ENCODE peak calls at places on chromosomes 11 and 22, in six cellular contexts. A is stimulated activated CD8-positive, alpha-beta memory T cell treated with anti-CD3 and anti-CD28 coated beads, Interleukin-15, amount 100 ng/mL, for 4 hours; U is NCI-H2029 treated with DMSO at 0.1 percent for 48 hours; S is Calu3; Z is neuronal stem cell; T is NCI-H460. D is an unnamed sample.

GRCh38 chr22:43516996-43517635 is 105.3 kb downstream of the MPPED1 start:
- DNase-seq in S (no peak), T (no peak), A (no peak), Z (no peak), U (no peak), D (no peak)

GRCh38 chr22:22761963-22762772 is 117.8 kb downstream of the GGTLC2 start:
- DNase-seq in Z (no peak), A (no peak), U (no peak), S (no peak), T (no peak), D (no peak)

GRCh38 chr11:104997288-104997687 is 25.7 kb downstream of the CASP5 start:
- DNase-seq in A (no peak), T (peak; percentile 54), U (no peak), Z (no peak), S (no peak), D (no peak)

GRCh38 chr11:1791912-1792311 is 28.2 kb upstream of the CTSD start:
- DNase-seq in T (no peak), A (no peak), U (no peak), Z (no peak), S (no peak), D (no peak)

GRCh38 chr11:122697636-122698167 is 42.2 kb downstream of the UBASH3B start:
- DNase-seq in Z (no peak), A (no peak), T (peak; percentile 8), S (no peak), U (no peak), D (no peak)

GRCh38 chr11:61983419-61983818 is 16.0 kb upstream of the FTH1 start:
- DNase-seq in Z (no peak), A (no peak), T (no peak), S (no peak), U (no peak), D (no peak)

GRCh38 chr22:27537481-27537891 is 264.1 kb downstream of the MN1 start:
- DNase-seq in U (no peak), S (no peak), T (no peak), A (no peak), Z (no peak), D (no peak)

GRCh38 chr11:73662445-73663157 is 16.2 kb downstream of the PLEKHB1 start:
- DNase-seq in Z (no peak), U (no peak), S (no peak), T (no peak), A (no peak), D (no peak)

GRCh38 chr11:119107538-119108150 is 500 bp downstream of the C2CD2L start:
- DNase-seq in T (no peak), U (no peak), S (no peak), A (no peak), Z (no peak), D (no peak)

GRCh38 chr11:131914299-131914902 is 544.0 kb downstream of the NTM start:
- DNase-seq in A (no peak), U (no peak), S (no peak), T (no peak), Z (no peak), D (no peak)

GRCh38 chr11:63768232-63769043 is at the start of gene ZFTA:
- DNase-seq in T (peak; percentile 24), A (peak; percentile 7), U (no peak), S (peak; percentile 74), Z (peak; percentile 72), D (no peak)

GRCh38 chr22:19879248-19879575 is 24.5 kb upstream of the GNB1L start:
- DNase-seq in U (no peak), T (no peak), Z (no peak), A (no peak), S (no peak), D (no peak)

GRCh38 chr11:111443032-111443431 is 64.0 kb upstream of the POU2AF1 start:
- DNase-seq in U (no peak), A (no peak), T (no peak), Z (no peak), S (no peak), D (no peak)

GRCh38 chr11:86938900-86939880 is 16.0 kb downstream of the FZD4 start:
- DNase-seq in Z (peak; percentile 44), A (no peak), S (no peak), U (peak; percentile 75), T (peak; percentile 48), D (no peak)

GRCh38 chr11:102846292-102846691 is 2.9 kb upstream of the MMP3 start:
- DNase-seq in T (no peak), S (no peak), A (no peak), Z (no peak), U (no peak), D (no peak)

GRCh38 chr11:99739464-99740089 is 718.8 kb downstream of the CNTN5 start:
- DNase-seq in S (peak; percentile 21), U (no peak), A (no peak), Z (peak; percentile 56), T (peak; percentile 30), D (no peak)

D was measured in cerebellar nuclear complex.